ENCODE peak calls at places on chromosomes 3 and 15, in five cellular contexts. Q is GM23338, E is lower lobe of right lung, X is upper lobe of right lung, U is AG04450. K is an unnamed sample.

GRCh38 chr15:101217446-101217845 is 34.4 kb downstream of the CHSY1 start:
- DNase-seq in Q (no peak), E (no peak), X (no peak), U (no peak), K (no peak)

GRCh38 chr3:184315871-184316661 is 1.7 kb downstream of the EIF4G1 start:
- DNase-seq in Q (no peak), E (no peak), X (no peak), U (no peak), K (no peak)

GRCh38 chr3:79066481-79066880 is 701.3 kb downstream of the ROBO1 start:
- DNase-seq in Q (peak; percentile 19), E (no peak), X (no peak), U (no peak), K (no peak)

GRCh38 chr3:156694536-156694935 is 20.1 kb downstream of the TIPARP start:
- DNase-seq in Q (no peak), E (no peak), X (no peak), U (no peak), K (no peak)

GRCh38 chr15:63226155-63226883 is 36.9 kb downstream of the RAB8B start:
- DNase-seq in Q (no peak), E (no peak), X (no peak), U (no peak), K (no peak)

GRCh38 chr15:91099616-91100560 is at the start of gene SV2B:
- DNase-seq in Q (peak; percentile 77), E (no peak), X (no peak), U (no peak), K (no peak)

GRCh38 chr15:83204697-83205096 is 2.9 kb downstream of the HDGFL3 start:
- DNase-seq in Q (peak; percentile 71), E (no peak), X (no peak), U (no peak), K (no peak)

GRCh38 chr3:138114431-138114918 is 933 bp downstream of the DZIP1L start:
- DNase-seq in Q (peak; percentile 50), E (no peak), X (no peak), U (no peak), K (no peak)

DNA sequence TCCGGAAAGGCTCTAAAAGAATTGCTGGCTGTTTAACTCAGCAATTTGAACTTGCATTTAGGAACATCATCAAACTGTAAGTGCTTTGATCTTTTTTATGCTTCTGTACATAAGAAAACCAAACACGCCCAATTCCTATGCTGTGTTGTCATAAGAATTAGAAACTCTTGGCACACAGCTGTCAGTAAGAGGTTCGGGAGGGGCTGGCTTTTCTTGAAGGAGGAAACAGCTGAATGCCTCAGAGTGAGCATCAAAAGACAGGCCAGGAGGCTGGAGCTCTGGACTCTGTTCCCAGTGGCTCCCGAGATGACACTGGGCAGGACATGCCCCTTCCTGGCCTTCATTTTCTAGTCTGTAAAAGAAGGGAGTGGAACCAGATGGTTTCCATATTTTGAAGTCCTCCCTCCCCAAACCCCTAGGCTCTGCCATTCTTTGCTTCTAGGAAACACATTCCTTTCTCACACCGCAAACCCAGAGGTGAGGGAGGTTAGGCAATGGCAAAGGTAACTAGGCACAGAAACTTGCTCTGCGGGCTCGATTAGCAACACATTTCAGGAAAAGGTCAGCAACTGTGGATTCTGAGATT is 73.8 kb upstream of the DLG1 start:
- DNase-seq in Q (peak; percentile 35), E (no peak), X (no peak), U (peak; percentile 69), K (peak; percentile 83)
- H3K4me3 ChIP-seq in Q (no peak overlapping the region), E (no peak overlapping the region), X (no peak overlapping the region), U (no peak overlapping the region), K (no peak overlapping the region)

GRCh38 chr3:170222647-170223541 is 670 bp downstream of the PRKCI start:
- DNase-seq in Q (peak; percentile 63), E (peak; percentile 72), X (no peak), U (no peak), K (no peak)
- TF ChIP-seq CTCF in Q (peak; percentile 19), E (no peak), X (peak; percentile 20), U (peak; percentile 34), K (peak; percentile 30)

GRCh38 chr3:71576966-71577459 is 6.5 kb downstream of the FOXP1 start:
- DNase-seq in Q (no peak), E (no peak), X (no peak), U (no peak), K (no peak)
- H3K4me3 ChIP-seq in Q (no peak overlapping the region), E (peak overlapping the region; percentile 6), X (peak overlapping the region; percentile 9), U (no peak overlapping the region), K (no peak overlapping the region)

DNA sequence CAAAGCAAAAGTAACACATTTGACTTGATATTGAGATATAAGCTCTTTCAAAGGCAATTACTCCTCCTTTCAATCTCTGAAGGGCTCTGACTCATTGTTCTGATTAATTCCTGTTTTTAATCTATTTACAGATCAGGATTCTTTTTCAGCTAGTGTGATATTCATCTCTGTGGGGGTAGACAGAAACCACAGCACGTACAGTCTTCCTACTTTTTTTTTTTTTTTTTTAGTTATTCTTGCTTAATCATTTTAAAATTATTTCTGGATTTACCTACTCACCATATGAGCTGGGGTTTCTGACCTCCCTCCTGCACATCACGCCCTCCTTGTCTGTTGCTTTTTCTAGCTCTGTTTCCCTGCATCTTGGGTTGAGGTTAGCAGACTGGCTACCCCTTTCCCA is 1.4 kb downstream of the CNTN3 start:
- DNase-seq in Q (no peak), E (no peak), X (no peak), U (no peak), K (no peak)
- TF ChIP-seq CTCF in Q (no peak), E (no peak), X (no peak), U (no peak), K (no peak)

DNA sequence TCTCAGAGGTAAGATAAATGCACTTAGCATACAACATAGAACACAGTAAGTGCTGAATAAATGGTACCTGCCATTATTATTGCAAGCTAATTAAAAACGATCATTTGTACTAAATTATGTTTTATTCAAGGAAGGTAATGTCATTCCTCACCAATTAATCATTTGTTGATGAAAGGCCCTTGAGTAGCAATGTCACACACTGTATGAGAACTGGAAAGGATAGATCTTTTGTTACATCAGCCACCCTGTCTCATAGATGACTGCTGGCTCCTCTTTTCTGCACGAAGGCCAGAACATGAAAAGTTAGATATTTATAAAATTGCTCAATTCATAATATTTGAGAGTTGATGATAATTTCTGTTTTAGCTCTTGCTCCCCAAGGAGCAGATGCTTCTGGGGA is 415.4 kb downstream of the RBMS3 start:
- DNase-seq in Q (no peak), E (no peak), X (no peak), U (no peak), K (no peak)
- H3K4me3 ChIP-seq in Q (no peak overlapping the region), E (no peak overlapping the region), X (no peak overlapping the region), U (no peak overlapping the region), K (no peak overlapping the region)

DNA sequence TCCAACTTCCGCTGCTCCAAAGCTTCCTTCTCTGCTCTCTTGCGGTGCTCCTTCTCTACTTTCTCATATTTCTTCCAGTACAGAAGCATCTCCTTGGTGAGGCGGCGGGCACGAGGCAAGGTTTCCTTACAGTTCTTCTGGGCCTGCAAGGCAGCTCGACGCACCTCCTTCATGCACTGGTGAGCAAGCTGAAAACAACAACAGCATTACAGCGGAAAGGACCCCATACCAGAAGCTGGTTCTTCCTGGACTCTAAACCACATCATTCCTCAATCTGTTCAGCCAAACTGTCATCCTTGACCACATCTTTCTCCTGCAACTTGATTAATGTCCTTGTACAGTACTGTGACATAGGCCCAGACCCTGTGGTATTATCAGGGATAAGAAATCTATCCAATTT is 36.4 kb downstream of the INO80 start:
- DNase-seq in Q (no peak), E (no peak), X (no peak), U (no peak), K (peak; percentile 32)
- TF ChIP-seq CTCF in Q (no peak), E (no peak), X (no peak), U (no peak), K (no peak)

GRCh38 chr3:151838574-151839312 is 24.8 kb downstream of the AADAC start:
- DNase-seq in Q (peak; percentile 91), E (no peak), X (no peak), U (peak; percentile 65), K (peak; percentile 81)
- H3K4me3 ChIP-seq in Q (no peak overlapping the region), E (peak overlapping the region; percentile 19), X (peak overlapping the region; percentile 19), U (no peak overlapping the region), K (no peak overlapping the region)

DNA sequence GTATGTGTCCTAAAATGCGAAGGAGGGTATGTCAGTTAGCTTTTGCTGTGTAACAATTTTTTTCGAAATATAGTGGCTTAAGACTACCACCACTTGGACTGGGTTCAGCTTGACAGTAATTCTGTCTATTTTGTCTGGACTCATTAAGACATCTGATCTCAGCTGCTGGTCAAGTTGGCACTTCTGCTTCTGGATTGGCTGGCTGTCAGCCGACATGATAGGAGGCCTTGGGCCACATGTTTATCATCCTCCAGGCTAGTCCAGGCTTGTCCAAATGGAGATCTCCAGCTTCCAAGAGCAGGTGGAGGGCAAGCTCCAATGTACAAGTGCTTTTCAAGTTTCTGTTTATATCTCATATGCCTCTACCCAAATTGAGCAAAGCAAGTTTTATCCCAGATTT is 95.9 kb downstream of the GALK2 start:
- DNase-seq in Q (no peak), E (no peak), X (no peak), U (no peak), K (no peak)
- TF ChIP-seq CTCF in Q (no peak), E (no peak), X (no peak), U (no peak), K (no peak)

K was measured in astrocyte of the cerebellum.